ENCODE peak calls at places on chromosomes 3 and 15, in ten cellular contexts. L is body of pancreas, H is iPS DF 6.9, G is PC-9, M is IMR-90, U is choroid plexus epithelial cell, J is PC-3, D is cardiac muscle cell, B is psoas muscle, F is ascending aorta. E is an unnamed sample.

GRCh38 chr3:197380786-197381185 is 82.4 kb upstream of the DLG1 start:
- DNase-seq in L (no peak), M (no peak), G (no peak), B (peak; percentile 71), J (no peak), U (no peak), F (no peak), H (no peak), D (no peak), E (no peak)

GRCh38 chr3:134883697-134884385 is 88.8 kb downstream of the EPHB1 start:
- DNase-seq in D (no peak), L (no peak), U (no peak), G (no peak), B (peak; percentile 62), J (no peak), M (no peak), F (no peak), H (no peak), E (no peak)

GRCh38 chr3:128427175-128427857 is 39.4 kb downstream of the DNAJB8 start:
- DNase-seq in J (no peak), U (no peak), D (no peak), F (no peak), L (no peak), H (no peak), B (peak; percentile 43), G (no peak), M (no peak), E (no peak)

GRCh38 chr3:136642714-136643113 is 109.5 kb downstream of the STAG1 start:
- DNase-seq in B (no peak), L (no peak), D (no peak), F (no peak), U (no peak), H (no peak), J (no peak), G (no peak), M (no peak), E (no peak)

GRCh38 chr3:31193871-31194270 is 299.4 kb upstream of the GADL1 start:
- DNase-seq in J (no peak), U (peak; percentile 64), G (no peak), H (no peak), F (no peak), B (no peak), L (no peak), D (no peak), M (peak; percentile 16), E (no peak)

GRCh38 chr3:10915395-10915794 is 77.2 kb upstream of the SLC6A1 start:
- DNase-seq in L (no peak), D (no peak), B (no peak), U (no peak), J (no peak), F (no peak), M (no peak), H (no peak), G (no peak), E (no peak)

GRCh38 chr15:50702762-50703334 is 16.3 kb upstream of the TRPM7 start:
- DNase-seq in J (peak; percentile 35), L (no peak), D (no peak), G (no peak), U (peak; percentile 14), B (no peak), H (no peak), M (peak; percentile 7), F (no peak), E (no peak)

GRCh38 chr15:45181491-45182285 is 6.1 kb downstream of the SHF start:
- DNase-seq in B (no peak), M (no peak), D (no peak), G (no peak), F (no peak), U (no peak), L (no peak), J (no peak), H (no peak), E (peak; percentile 72)

GRCh38 chr15:92651877-92652575 is 3.5 kb downstream of the FAM174B start:
- DNase-seq in L (no peak), D (no peak), H (no peak), M (no peak), J (no peak), F (no peak), U (no peak), B (no peak), G (no peak), E (no peak)

GRCh38 chr15:92653366-92653765 is 2.2 kb downstream of the FAM174B start:
- DNase-seq in G (no peak), F (no peak), H (no peak), J (no peak), M (no peak), D (no peak), U (no peak), B (no peak), L (no peak), E (no peak)

GRCh38 chr15:92650966-92651365 is 4.6 kb downstream of the FAM174B start:
- DNase-seq in J (no peak), B (no peak), H (no peak), F (no peak), U (no peak), L (no peak), M (no peak), G (no peak), D (no peak), E (no peak)

GRCh38 chr15:92653836-92654524 is 1.6 kb downstream of the FAM174B start:
- DNase-seq in L (peak; percentile 87), F (no peak), G (peak; percentile 53), J (peak; percentile 69), U (peak; percentile 52), B (no peak), M (no peak), D (no peak), H (no peak), E (peak; percentile 92)

GRCh38 chr15:92652576-92652966 is 3.0 kb downstream of the FAM174B start:
- DNase-seq in J (peak; percentile 38), B (no peak), U (no peak), L (no peak), H (no peak), F (no peak), D (no peak), M (no peak), G (peak; percentile 61), E (no peak)
- H3K4me3 ChIP-seq in J (peak overlapping the region; percentile 39), B (no peak overlapping the region), U (no peak overlapping the region), L (no peak overlapping the region), H (no peak overlapping the region), F (no peak overlapping the region), D (no peak overlapping the region), M (no peak overlapping the region), G (peak overlapping the region; percentile 55), E (no peak overlapping the region)

DNA sequence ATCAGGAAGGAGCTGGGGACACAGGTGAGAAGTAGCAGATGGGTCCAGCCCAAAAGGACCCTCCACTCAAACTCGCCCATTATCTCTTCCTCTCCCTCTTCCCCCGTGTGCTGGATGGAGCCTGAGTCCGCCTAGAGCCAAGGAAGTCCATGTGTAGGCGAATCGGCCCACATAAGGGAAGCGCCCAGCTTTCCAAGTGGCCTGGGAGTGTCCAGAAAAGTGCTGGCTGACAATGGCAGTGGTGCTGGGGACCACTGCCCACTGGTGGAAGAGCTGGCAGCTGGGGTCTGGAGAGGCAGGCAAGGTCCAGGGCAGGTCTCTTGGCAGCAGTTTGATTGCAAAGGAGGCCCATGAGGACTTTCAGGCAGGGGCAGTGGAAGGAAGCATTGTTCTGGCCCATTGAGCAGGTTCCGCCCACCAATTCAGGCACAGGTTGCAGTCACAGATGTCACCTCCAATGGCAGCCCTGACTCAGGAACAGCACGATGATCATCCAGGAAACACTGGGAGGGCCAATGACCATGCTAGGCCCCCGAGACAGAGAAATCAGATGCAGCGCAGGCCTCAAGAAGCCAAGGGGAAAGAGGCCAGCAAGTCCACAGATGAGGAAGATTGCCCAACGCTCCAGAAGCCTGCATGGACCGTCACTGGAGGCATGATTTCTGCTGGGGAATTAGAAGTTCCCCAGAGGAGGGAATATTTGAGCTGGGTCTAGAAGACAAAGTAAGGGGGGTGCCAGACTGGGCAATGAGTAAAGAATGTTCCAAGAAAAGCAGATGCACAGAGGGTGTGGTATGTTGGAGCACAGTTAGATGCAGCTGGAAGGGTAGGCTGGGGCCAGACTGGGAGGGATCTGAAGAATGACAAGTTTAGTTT is 3.0 kb downstream of the MFGE8 start:
- DNase-seq in H (no peak), B (peak; percentile 82), G (no peak), F (no peak), M (no peak), D (no peak), U (no peak), L (no peak), J (no peak), E (no peak)
- H3K4me3 ChIP-seq in H (no peak overlapping the region), B (peak overlapping the region; percentile 92), G (no peak overlapping the region), F (peak overlapping the region; percentile 88), M (no peak overlapping the region), D (no peak overlapping the region), U (no peak overlapping the region), L (no peak overlapping the region), J (no peak overlapping the region), E (no peak overlapping the region)

GRCh38 chr3:52685285-52685704 is 418 bp downstream of the PBRM1 start:
- DNase-seq in D (no peak), F (no peak), H (peak; percentile 25), U (no peak), M (no peak), J (peak; percentile 83), B (peak; percentile 90), G (peak; percentile 83), L (peak; percentile 84), E (peak; percentile 79)

GRCh38 chr3:52682016-52682415 is 3.7 kb downstream of the PBRM1 start:
- DNase-seq in F (no peak), J (peak; percentile 91), H (no peak), L (no peak), B (no peak), G (peak; percentile 10), D (peak; percentile 84), U (peak; percentile 90), M (peak; percentile 85), E (no peak)

GRCh38 chr3:52681610-52682009 is 4.1 kb downstream of the PBRM1 start:
- DNase-seq in M (no peak), B (no peak), J (no peak), H (no peak), L (no peak), G (no peak), F (no peak), D (no peak), U (no peak), E (no peak)

GRCh38 chr3:52684184-52684583 is 1.5 kb downstream of the PBRM1 start:
- DNase-seq in U (no peak), J (no peak), B (no peak), D (no peak), F (no peak), M (no peak), G (no peak), L (no peak), H (no peak), E (no peak)

DNA sequence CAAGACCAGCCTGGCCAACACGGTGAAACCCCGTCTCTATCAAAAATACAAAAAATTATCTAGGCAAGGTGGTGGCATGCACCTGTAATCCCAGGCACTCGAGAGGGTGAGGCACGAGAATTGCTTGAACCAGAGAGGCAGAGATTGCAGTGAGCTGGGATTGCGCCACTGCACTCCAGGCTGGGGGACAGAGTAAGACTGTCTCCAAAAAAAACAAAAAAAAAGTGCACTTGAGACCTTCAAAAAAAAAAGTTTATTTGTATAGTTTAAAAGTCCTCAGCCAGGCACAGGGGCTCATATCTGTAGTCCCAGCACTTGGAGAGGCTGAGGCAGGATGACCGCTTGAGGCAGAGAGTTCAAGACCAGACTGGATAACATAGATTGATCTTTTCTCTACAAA is 2.1 kb downstream of the PBRM1 start:
- DNase-seq in B (no peak), H (no peak), D (peak; percentile 32), F (no peak), L (no peak), J (no peak), M (no peak), G (no peak), U (peak; percentile 41), E (no peak)
- H3K4me3 ChIP-seq in B (no peak overlapping the region), H (no peak overlapping the region), D (no peak overlapping the region), F (no peak overlapping the region), L (no peak overlapping the region), J (peak overlapping the region; percentile 89), M (no peak overlapping the region), G (no peak overlapping the region), U (no peak overlapping the region), E (no peak overlapping the region)

GRCh38 chr3:53495518-53496501 is 1.4 kb downstream of the CACNA1D start:
- DNase-seq in B (peak; percentile 47), D (no peak), M (no peak), H (no peak), F (no peak), G (no peak), U (no peak), J (no peak), L (peak; percentile 18), E (no peak)
- H3K4me3 ChIP-seq in B (peak overlapping the region; percentile 54), D (peak overlapping the region; percentile 43), M (no peak overlapping the region), H (peak overlapping the region; percentile 47), F (peak overlapping the region; percentile 56), G (no peak overlapping the region), U (no peak overlapping the region), J (no peak overlapping the region), L (no peak overlapping the region), E (no peak overlapping the region)

E was measured in SJCRH30.